ENCODE peak calls at places on chromosomes 4 and X, in seven cellular contexts. J is NCI-H2171; L is IMR-90; I is GM23338; B is activated CD4-positive, alpha-beta T cell treated with anti-CD3 and anti-CD28 coated beads for 36 hours; T is MV-4-11; O is NCI-H2029 treated with DMSO at 0.1 percent for 48 hours. W is an unnamed sample.

GRCh38 chrX:149151805-149152757 is 353.0 kb downstream of the IDS start:
- DNase-seq in J (no peak), L (no peak), I (no peak), B (no peak), T (peak), O (no peak), W (no peak)

GRCh38 chrX:16544969-16545368 is 105.0 kb upstream of the S100G start:
- DNase-seq in J (no peak), L (no peak), I (no peak), B (no peak), T (no peak), O (no peak), W (no peak)

GRCh38 chr4:40672528-40673522 is 43.2 kb upstream of the RBM47 start:
- DNase-seq in J (no peak), L (peak), I (peak), B (peak), T (peak), O (no peak), W (no peak)

GRCh38 chrX:24956828-24957227 is 58.9 kb downstream of the ARX start:
- DNase-seq in J (no peak), L (peak), I (no peak), B (no peak), T (no peak), O (no peak), W (no peak)

GRCh38 chr4:16617416-16617815 is 281.0 kb downstream of the LDB2 start:
- DNase-seq in J (no peak), L (peak), I (no peak), B (no peak), T (peak), O (no peak), W (no peak)

GRCh38 chr4:151228196-151229119 is 48.5 kb upstream of the PRSS48 start:
- DNase-seq in J (no peak), L (peak), I (no peak), B (no peak), T (no peak), O (peak), W (no peak)

GRCh38 chrX:149312936-149313432 is 192.1 kb downstream of the IDS start:
- DNase-seq in J (no peak), L (no peak), I (no peak), B (no peak), T (no peak), O (no peak), W (no peak)

GRCh38 chrX:40543661-40544328 is 37.0 kb upstream of the ATP6AP2 start:
- DNase-seq in J (no peak), L (peak), I (peak), B (no peak), T (no peak), O (peak), W (no peak)

GRCh38 chr4:174438711-174439110 is 83.6 kb downstream of the HPGD start:
- DNase-seq in J (no peak), L (no peak), I (no peak), B (no peak), T (no peak), O (no peak), W (no peak)

GRCh38 chrX:69429339-69430014 is 74.6 kb upstream of the NALF2 start:
- DNase-seq in J (no peak), L (no peak), I (no peak), B (no peak), T (no peak), O (no peak), W (no peak)

GRCh38 chr4:55574252-55574651 is 17.8 kb downstream of the PDCL2 start:
- DNase-seq in J (no peak), L (no peak), I (no peak), B (peak), T (no peak), O (no peak), W (no peak)

GRCh38 chrX:54818221-54818620 is 10.7 kb downstream of the MAGED2 start:
- DNase-seq in J (no peak), L (no peak), I (no peak), B (no peak), T (no peak), O (no peak), W (no peak)

GRCh38 chr4:2413821-2414610 is 4.4 kb downstream of the ZFYVE28 start:
- DNase-seq in J (no peak), L (no peak), I (peak), B (peak), T (no peak), O (no peak), W (no peak)